ENCODE peak calls at places on chromosome 21, in eight cellular contexts. E is naive thymus-derived CD8-positive, alpha-beta T cell; B is skeletal muscle cell; J is HCT116; H is stomach; C is cerebellar nuclear complex; D is astrocyte of the spinal cord; G is right lobe of liver. K is an unnamed sample.

GRCh38 chr21:28235169-28235892 is 757.3 kb downstream of the LTN1 start:
- DNase-seq in E (no peak), B (no peak), J (no peak), H (no peak), C (no peak), D (no peak), G (no peak), K (no peak)

GRCh38 chr21:36471254-36471723 is 8.6 kb downstream of the CLDN14 start:
- DNase-seq in E (no peak), B (no peak), J (no peak), H (no peak), C (no peak), D (peak), G (no peak), K (no peak)

GRCh38 chr21:36246080-36246631 is 73.8 kb upstream of the MORC3 start:
- DNase-seq in E (no peak), B (no peak), J (no peak), H (peak), C (no peak), D (no peak), G (peak), K (no peak)

GRCh38 chr21:34821717-34822116 is 152.9 kb downstream of the CLIC6 start:
- DNase-seq in E (no peak), B (no peak), J (no peak), H (no peak), C (no peak), D (no peak), G (no peak), K (no peak)

GRCh38 chr21:20254964-20255363 is 743.2 kb upstream of the NCAM2 start:
- DNase-seq in E (no peak), B (no peak), J (no peak), H (no peak), C (no peak), D (no peak), G (no peak), K (no peak)

GRCh38 chr21:37389456-37389855 is 22.9 kb downstream of the DYRK1A start:
- DNase-seq in E (no peak), B (no peak), J (no peak), H (no peak), C (no peak), D (no peak), G (no peak), K (no peak)

GRCh38 chr21:16509466-16509865 is 779.7 kb downstream of the USP25 start:
- DNase-seq in E (no peak), B (peak), J (no peak), H (no peak), C (no peak), D (peak), G (no peak), K (no peak)

GRCh38 chr21:24759348-24760118 is 847.7 kb downstream of the MRPL39 start:
- DNase-seq in E (no peak), B (no peak), J (no peak), H (no peak), C (no peak), D (no peak), G (no peak), K (no peak)

GRCh38 chr21:25862112-25862511 is 127.3 kb downstream of the GABPA start:
- DNase-seq in E (no peak), B (no peak), J (no peak), H (no peak), C (no peak), D (no peak), G (no peak), K (no peak)

GRCh38 chr21:34333150-34333739 is 30.6 kb upstream of the KCNE2 start:
- DNase-seq in E (no peak), B (no peak), J (no peak), H (no peak), C (no peak), D (peak), G (no peak), K (no peak)

GRCh38 chr21:46069719-46070279 is 28.1 kb upstream of the COL6A2 start:
- DNase-seq in E (no peak), B (no peak), J (no peak), H (no peak), C (no peak), D (no peak), G (peak), K (no peak)

GRCh38 chr21:28541371-28542112 is 451.1 kb downstream of the LTN1 start:
- DNase-seq in E (no peak), B (no peak), J (no peak), H (no peak), C (no peak), D (peak), G (no peak), K (no peak)

GRCh38 chr21:46661211-46661625 is 25.7 kb downstream of the PRMT2 start:
- DNase-seq in E (peak), B (peak), J (no peak), H (peak), C (no peak), D (peak), G (no peak), K (peak)

GRCh38 chr21:40043423-40043822 is 176.2 kb downstream of the PCP4 start:
- DNase-seq in E (no peak), B (no peak), J (no peak), H (no peak), C (no peak), D (no peak), G (no peak), K (no peak)